ENCODE peak calls at places on chromosomes 4 and X, in four cellular contexts. One of them, this sample, is unnamed. For H3K4me1, the result is how much of the 10 kb centered on the place peaks cover.

GRCh38 chr4:8538703-8539567 is 41.3 kb upstream of the GPR78 start:
- DNase-seq in GM23338: no peak
- DNase-seq in IMR-90: peak
- DNase-seq in fibroblast of lung: peak
- DNase-seq in this sample: no peak

GRCh38 chr4:78441786-78442185 is 109.8 kb upstream of the ANXA3 start:
- DNase-seq in GM23338: no peak
- DNase-seq in IMR-90: no peak
- DNase-seq in fibroblast of lung: no peak
- DNase-seq in this sample: no peak

GRCh38 chrX:357693-358471 is 28.8 kb downstream of the PPP2R3B start:
- DNase-seq in GM23338: no peak
- DNase-seq in IMR-90: peak
- DNase-seq in fibroblast of lung: no peak
- DNase-seq in this sample: peak

GRCh38 chr4:114304567-114304966 is 294.0 kb upstream of the UGT8 start:
- DNase-seq in GM23338: no peak
- DNase-seq in IMR-90: no peak
- DNase-seq in fibroblast of lung: no peak
- DNase-seq in this sample: no peak

GRCh38 chr4:74376888-74377483 is 12.0 kb downstream of the EREG start:
- DNase-seq in GM23338: peak
- DNase-seq in IMR-90: peak
- DNase-seq in fibroblast of lung: peak
- DNase-seq in this sample: peak

GRCh38 chr4:87931932-87932331 is 43.6 kb upstream of the SPP1 start:
- DNase-seq in GM23338: peak
- DNase-seq in IMR-90: no peak
- DNase-seq in fibroblast of lung: no peak
- DNase-seq in this sample: no peak

GRCh38 chr4:186472948-186473347 is 82.4 kb downstream of the MTNR1A start:
- DNase-seq in GM23338: peak
- DNase-seq in IMR-90: peak
- DNase-seq in fibroblast of lung: peak
- DNase-seq in this sample: peak

GRCh38 chrX:153968754-153969124 is 2.9 kb downstream of the HCFC1 start:
- DNase-seq in GM23338: peak
- DNase-seq in IMR-90: no peak
- DNase-seq in fibroblast of lung: no peak
- DNase-seq in this sample: peak

GRCh38 chr4:8035371-8035780 is 95.7 kb upstream of the AFAP1 start:
- DNase-seq in GM23338: no peak
- DNase-seq in IMR-90: peak
- DNase-seq in fibroblast of lung: peak
- DNase-seq in this sample: peak

GRCh38 chrX:66931713-66932112 is 292.8 kb upstream of the EDA2R start:
- DNase-seq in GM23338: no peak
- DNase-seq in IMR-90: no peak
- DNase-seq in fibroblast of lung: no peak
- DNase-seq in this sample: no peak

GRCh38 chr4:135277116-135277979 is 1075.8 kb upstream of the PABPC4L start:
- DNase-seq in GM23338: no peak
- DNase-seq in IMR-90: peak
- DNase-seq in fibroblast of lung: peak
- DNase-seq in this sample: no peak

GRCh38 chr4:184680698-184681097 is 31.2 kb downstream of the PRIMPOL start:
- DNase-seq in GM23338: no peak
- DNase-seq in IMR-90: no peak
- DNase-seq in fibroblast of lung: no peak
- DNase-seq in this sample: no peak

GRCh38 chr4:94746746-94747145 is 11.0 kb upstream of the BMPR1B start:
- DNase-seq in GM23338: no peak
- DNase-seq in IMR-90: no peak
- DNase-seq in fibroblast of lung: no peak
- DNase-seq in this sample: no peak

GRCh38 chr4:66899422-66900065 is 645.8 kb downstream of the CENPC start:
- DNase-seq in GM23338: no peak
- DNase-seq in IMR-90: no peak
- DNase-seq in fibroblast of lung: no peak
- DNase-seq in this sample: no peak

GRCh38 chr4:2859514-2859913 is 15.9 kb downstream of the ADD1 start:
- DNase-seq in GM23338: no peak
- DNase-seq in IMR-90: no peak
- DNase-seq in fibroblast of lung: no peak
- DNase-seq in this sample: no peak

GRCh38 chr4:2860391-2861348 is 17.0 kb downstream of the ADD1 start:
- DNase-seq in GM23338: peak
- DNase-seq in IMR-90: peak
- DNase-seq in fibroblast of lung: no peak
- DNase-seq in this sample: peak

GRCh38 chr4:2863649-2864048 is 20.0 kb downstream of the ADD1 start:
- DNase-seq in GM23338: no peak
- DNase-seq in IMR-90: no peak
- DNase-seq in fibroblast of lung: no peak
- DNase-seq in this sample: no peak

GRCh38 chr4:2862528-2862927 is 18.9 kb downstream of the ADD1 start:
- DNase-seq in GM23338: peak
- DNase-seq in IMR-90: peak
- DNase-seq in fibroblast of lung: no peak
- DNase-seq in this sample: peak

GRCh38 chr4:2861631-2862436 is 18.2 kb downstream of the ADD1 start:
- DNase-seq in GM23338: no peak
- DNase-seq in IMR-90: no peak
- DNase-seq in fibroblast of lung: no peak
- DNase-seq in this sample: no peak
- H3K4me1 ChIP-seq in GM23338: half or more
- H3K4me1 ChIP-seq in IMR-90: under half
- H3K4me1 ChIP-seq in fibroblast of lung: under half
- H3K4me1 ChIP-seq in this sample: half or more

GRCh38 chr4:1998296-1998695 is 10.5 kb downstream of the NELFA start:
- DNase-seq in GM23338: no peak
- DNase-seq in IMR-90: no peak
- DNase-seq in fibroblast of lung: no peak
- DNase-seq in this sample: no peak
- H3K27ac ChIP-seq in GM23338: peak
- H3K27ac ChIP-seq in IMR-90: no peak
- H3K27ac ChIP-seq in fibroblast of lung: no peak
- H3K27ac ChIP-seq in this sample: no peak

GRCh38 chr4:36323801-36324419 is 42.5 kb downstream of the DTHD1 start:
- DNase-seq in GM23338: no peak
- DNase-seq in IMR-90: no peak
- DNase-seq in fibroblast of lung: no peak
- DNase-seq in this sample: no peak
- H3K4me1 ChIP-seq in GM23338: under half
- H3K4me1 ChIP-seq in IMR-90: under half
- H3K4me1 ChIP-seq in fibroblast of lung: under half
- H3K4me1 ChIP-seq in this sample: under half

GRCh38 chr4:139145552-139145932 is 31.5 kb downstream of the ELF2 start:
- DNase-seq in GM23338: no peak
- DNase-seq in IMR-90: no peak
- DNase-seq in fibroblast of lung: no peak
- DNase-seq in this sample: no peak

GRCh38 chr4:139142980-139143379 is 34.0 kb downstream of the ELF2 start:
- DNase-seq in GM23338: no peak
- DNase-seq in IMR-90: no peak
- DNase-seq in fibroblast of lung: peak
- DNase-seq in this sample: no peak

GRCh38 chr4:139146926-139147547 is 30.0 kb downstream of the ELF2 start:
- DNase-seq in GM23338: no peak
- DNase-seq in IMR-90: no peak
- DNase-seq in fibroblast of lung: no peak
- DNase-seq in this sample: no peak

GRCh38 chr4:139144161-139144859 is 32.7 kb downstream of the ELF2 start:
- DNase-seq in GM23338: peak
- DNase-seq in IMR-90: peak
- DNase-seq in fibroblast of lung: peak
- DNase-seq in this sample: no peak

DNA sequence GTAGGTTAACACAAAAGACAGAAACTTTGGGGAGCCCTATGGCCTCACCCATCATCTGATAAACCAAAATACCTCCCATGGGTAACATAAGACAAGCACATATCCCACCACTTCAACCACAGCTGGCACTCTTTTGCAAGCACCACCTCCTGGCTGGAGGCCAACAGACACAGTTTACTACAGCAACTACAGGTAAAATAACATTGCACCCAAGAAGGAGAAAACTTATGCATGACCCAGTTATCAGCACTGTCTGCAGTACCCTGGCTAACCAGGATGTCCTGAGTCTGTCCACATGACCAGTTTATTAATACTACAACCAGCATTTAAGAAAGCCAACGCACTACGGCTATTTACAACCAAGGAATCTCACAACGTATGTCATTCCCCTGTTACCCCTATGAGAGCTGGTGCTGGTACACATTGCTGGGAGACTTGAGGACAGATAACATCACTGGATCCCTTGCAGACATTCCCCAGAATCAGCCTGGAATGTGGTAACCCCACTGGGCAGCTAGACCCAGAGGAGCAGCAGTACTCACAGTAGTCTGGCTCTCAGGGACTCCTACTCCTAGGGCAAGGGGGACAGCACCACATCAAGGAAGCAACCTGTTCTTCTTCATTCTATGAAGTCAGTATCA is 32.0 kb downstream of the ELF2 start:
- DNase-seq in GM23338: peak
- DNase-seq in IMR-90: no peak
- DNase-seq in fibroblast of lung: no peak
- DNase-seq in this sample: no peak
- H3K27ac ChIP-seq in GM23338: peak
- H3K27ac ChIP-seq in IMR-90: no peak
- H3K27ac ChIP-seq in fibroblast of lung: no peak
- H3K27ac ChIP-seq in this sample: no peak

GRCh38 chrX:129846686-129847085 is 3.0 kb upstream of the ZDHHC9 start:
- DNase-seq in GM23338: no peak
- DNase-seq in IMR-90: no peak
- DNase-seq in fibroblast of lung: no peak
- DNase-seq in this sample: no peak

GRCh38 chrX:129842510-129843208 is 1.0 kb downstream of the ZDHHC9 start:
- DNase-seq in GM23338: peak
- DNase-seq in IMR-90: peak
- DNase-seq in fibroblast of lung: peak
- DNase-seq in this sample: no peak

GRCh38 chrX:129845616-129846190 is 2.0 kb upstream of the ZDHHC9 start:
- DNase-seq in GM23338: no peak
- DNase-seq in IMR-90: no peak
- DNase-seq in fibroblast of lung: no peak
- DNase-seq in this sample: no peak

GRCh38 chrX:129843209-129843458 is 552 bp downstream of the ZDHHC9 start:
- DNase-seq in GM23338: no peak
- DNase-seq in IMR-90: no peak
- DNase-seq in fibroblast of lung: no peak
- DNase-seq in this sample: no peak

DNA sequence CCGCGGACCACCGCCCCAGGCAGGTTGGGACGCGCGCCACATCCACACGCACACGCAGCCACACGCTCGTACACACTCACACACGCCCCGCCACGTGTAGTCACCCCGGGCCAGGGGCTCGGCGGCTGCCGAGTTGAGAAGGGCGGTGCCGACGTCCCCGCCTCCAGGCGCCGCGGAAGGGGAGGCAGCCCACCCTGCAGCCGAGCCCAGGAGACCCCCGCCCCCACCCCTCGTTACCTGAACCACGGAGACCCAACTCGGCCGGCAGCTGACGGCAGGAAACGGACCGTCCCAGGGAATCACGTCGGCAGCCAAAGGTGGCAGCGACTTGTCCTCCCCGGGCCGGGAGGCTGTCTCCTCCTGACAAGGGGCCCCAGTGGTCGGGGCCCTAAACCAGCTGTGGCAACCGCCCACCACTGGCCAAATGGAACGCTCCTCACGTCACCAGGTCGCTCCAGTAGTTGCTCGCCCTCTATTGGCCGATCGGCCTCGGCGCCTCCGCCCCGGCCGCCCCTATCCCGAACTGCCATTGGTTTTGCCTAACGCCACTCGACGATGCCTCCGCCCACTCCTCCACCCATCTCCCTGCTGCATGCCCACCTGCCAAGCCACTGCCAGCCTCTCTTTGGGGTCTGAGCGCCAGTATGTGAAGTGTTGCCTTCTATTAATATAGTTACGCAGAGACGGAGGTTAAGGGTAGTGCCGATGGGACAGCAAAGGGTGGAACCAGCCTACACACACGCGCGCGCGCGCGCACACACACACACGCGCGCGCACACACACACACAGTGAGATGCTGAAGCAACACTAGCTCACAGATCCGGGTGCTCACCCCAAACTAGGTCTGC is at the start of gene ZDHHC9:
- DNase-seq in GM23338: peak
- DNase-seq in IMR-90: peak
- DNase-seq in fibroblast of lung: peak
- DNase-seq in this sample: peak
- H3K4me1 ChIP-seq in GM23338: under half
- H3K4me1 ChIP-seq in IMR-90: under half
- H3K4me1 ChIP-seq in fibroblast of lung: under half
- H3K4me1 ChIP-seq in this sample: under half

DNA sequence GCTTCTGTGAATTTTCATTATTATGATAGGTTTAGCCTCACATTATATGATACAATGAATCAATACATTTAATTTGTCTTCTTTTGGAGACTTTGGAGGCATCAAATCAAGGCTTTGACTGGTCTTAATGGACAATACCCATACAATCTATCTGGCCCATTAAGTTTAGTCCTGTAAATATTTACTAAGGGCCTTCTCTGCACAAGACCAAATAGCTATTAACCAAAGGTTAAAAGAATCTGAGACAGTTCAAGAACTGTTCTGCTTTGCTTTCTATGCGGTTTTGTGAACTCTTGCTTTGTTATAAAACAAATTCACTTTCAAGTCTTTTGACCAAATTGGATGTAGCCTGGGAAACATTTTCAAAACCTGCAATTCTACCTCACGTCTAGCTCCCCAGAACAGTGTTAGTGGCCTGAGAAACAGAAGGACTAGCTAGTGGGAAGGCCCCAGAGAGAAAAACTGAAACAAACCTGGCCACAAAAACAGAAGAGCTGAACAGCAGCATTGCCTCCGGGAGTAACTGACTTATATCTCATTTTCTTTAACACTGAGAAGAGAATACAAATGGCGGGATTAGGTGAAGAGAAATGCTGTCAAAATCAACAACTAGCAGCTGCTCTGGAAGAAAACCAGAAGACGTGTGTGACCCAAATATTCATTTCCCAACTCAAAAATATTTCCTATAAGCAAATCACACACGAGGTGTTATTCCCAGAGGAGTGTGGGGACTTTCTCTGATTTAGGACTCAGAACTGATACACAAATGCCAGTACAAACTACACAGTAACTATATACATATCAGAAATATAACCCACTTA is 548 bp downstream of the TLR1 start:
- DNase-seq in GM23338: no peak
- DNase-seq in IMR-90: no peak
- DNase-seq in fibroblast of lung: no peak
- DNase-seq in this sample: no peak
- H3K27ac ChIP-seq in GM23338: no peak
- H3K27ac ChIP-seq in IMR-90: no peak
- H3K27ac ChIP-seq in fibroblast of lung: no peak
- H3K27ac ChIP-seq in this sample: no peak

GRCh38 chr4:40225497-40225896 is 28.7 kb downstream of the RHOH start:
- DNase-seq in GM23338: no peak
- DNase-seq in IMR-90: no peak
- DNase-seq in fibroblast of lung: no peak
- DNase-seq in this sample: no peak
- H3K4me1 ChIP-seq in GM23338: under half
- H3K4me1 ChIP-seq in IMR-90: under half
- H3K4me1 ChIP-seq in fibroblast of lung: under half
- H3K4me1 ChIP-seq in this sample: under half